ENCODE peak calls at places on chromosomes 12 and 14, in seven cellular contexts. Y, Z, U, D, H, B and F are unnamed samples.

GRCh38 chr12:112963227-112963861 is 15.0 kb upstream of the OAS2 start:
- DNase-seq in B (no peak), Y (no peak), H (no peak), Z (no peak), D (no peak), U (no peak), F (no peak)

GRCh38 chr12:120668091-120668796 is 18.7 kb upstream of the MLEC start:
- DNase-seq in Z (no peak), Y (no peak), H (no peak), U (no peak), D (no peak), B (no peak), F (no peak)

GRCh38 chr12:67062193-67062592 is 207.0 kb upstream of the CAND1 start:
- DNase-seq in B (no peak), U (no peak), Z (no peak), H (no peak), Y (no peak), D (no peak), F (no peak)

GRCh38 chr12:101115326-101115725 is 94.7 kb downstream of the SLC5A8 start:
- DNase-seq in Z (no peak), H (no peak), Y (no peak), B (no peak), U (no peak), D (no peak), F (no peak)

GRCh38 chr12:104729610-104730446 is 228.3 kb downstream of the SLC41A2 start:
- DNase-seq in Y (no peak), U (no peak), Z (no peak), B (no peak), D (no peak), H (no peak), F (no peak)

GRCh38 chr12:31728289-31728916 is 418 bp downstream of the AMN1 start:
- DNase-seq in H (no peak), U (no peak), D (no peak), Y (peak), B (no peak), Z (no peak), F (peak)

GRCh38 chr14:55065411-55065810 is 14.0 kb downstream of the MAPK1IP1L start:
- DNase-seq in D (no peak), H (no peak), Z (no peak), Y (no peak), U (no peak), B (no peak), F (no peak)

GRCh38 chr14:33564774-33565630 is 385.9 kb downstream of the EGLN3 start:
- DNase-seq in B (no peak), Z (no peak), Y (no peak), U (peak), H (no peak), D (peak), F (no peak)

GRCh38 chr12:115407036-115407435 is 723.1 kb upstream of the TBX3 start:
- DNase-seq in U (no peak), Y (no peak), D (no peak), Z (no peak), B (no peak), H (no peak), F (no peak)

GRCh38 chr12:80269953-80270552 is 170.7 kb downstream of the OTOGL start:
- DNase-seq in Y (peak), Z (no peak), H (no peak), D (peak), U (no peak), B (no peak), F (peak)